ENCODE peak calls at places on chromosomes 16 and 17, in four cellular contexts. W is lower leg skin, K is heart right ventricle, Z is keratinocyte. X is an unnamed sample.

GRCh38 chr16:51243836-51244483 is 92.9 kb upstream of the SALL1 start:
- DNase-seq in Z (no peak), K (no peak), W (no peak), X (peak)

GRCh38 chr16:17266606-17267313 is 204.0 kb downstream of the XYLT1 start:
- DNase-seq in Z (no peak), K (no peak), W (no peak), X (no peak)

GRCh38 chr17:4940625-4941021 is 555 bp downstream of the RNF167 start:
- DNase-seq in W (no peak), Z (no peak), K (no peak), X (no peak)

GRCh38 chr16:58331024-58331707 is 36.3 kb upstream of the PRSS54 start:
- DNase-seq in W (no peak), K (no peak), Z (no peak), X (no peak)

GRCh38 chr17:21303441-21304065 is 19.0 kb downstream of the MAP2K3 start:
- DNase-seq in W (no peak), K (no peak), Z (no peak), X (no peak)

GRCh38 chr17:32998893-32999240 is 7.2 kb downstream of the SPACA3 start:
- DNase-seq in Z (no peak), K (no peak), W (no peak), X (peak)

GRCh38 chr17:35051183-35051578 is 12.3 kb downstream of the RFFL start:
- DNase-seq in K (no peak), W (no peak), Z (no peak), X (no peak)

GRCh38 chr16:27852681-27853080 is 210.8 kb downstream of the GSG1L start:
- DNase-seq in K (no peak), W (peak), Z (no peak), X (no peak)

GRCh38 chr17:44878627-44879221 is 20.5 kb downstream of the EFTUD2 start:
- DNase-seq in W (no peak), Z (no peak), K (peak), X (no peak)

GRCh38 chr17:80065478-80066170 is 29.2 kb downstream of the CCDC40 start:
- DNase-seq in K (no peak), W (no peak), Z (no peak), X (no peak)

GRCh38 chr17:66755101-66755943 is 79.6 kb upstream of the CACNG5 start:
- DNase-seq in W (peak), Z (no peak), K (no peak), X (peak)

GRCh38 chr16:18938986-18939385 is 12.8 kb upstream of the SMG1 start:
- DNase-seq in Z (no peak), K (no peak), W (no peak), X (no peak)

GRCh38 chr16:52265446-52265861 is 281.5 kb downstream of the TOX3 start:
- DNase-seq in Z (no peak), K (no peak), W (no peak), X (no peak)

GRCh38 chr17:4006745-4007211 is 42.5 kb upstream of the ATP2A3 start:
- DNase-seq in W (peak), K (no peak), Z (no peak), X (no peak)

GRCh38 chr17:76266244-76266938 is 1.2 kb downstream of the UBALD2 start:
- DNase-seq in Z (no peak), K (no peak), W (no peak), X (no peak)

GRCh38 chr17:19978206-19978802 is 676 bp upstream of the AKAP10 start:
- DNase-seq in W (no peak), K (no peak), Z (no peak), X (no peak)

GRCh38 chr17:60169921-60170817 is 20.4 kb downstream of the CA4 start:
- DNase-seq in K (peak), Z (no peak), W (peak), X (no peak)

GRCh38 chr16:715448-716249 is 731 bp downstream of the METRN start:
- DNase-seq in W (no peak), K (no peak), Z (no peak), X (no peak)

GRCh38 chr17:34383225-34383615 is 20.2 kb upstream of the CCL1 start:
- DNase-seq in Z (no peak), K (no peak), W (peak), X (no peak)

GRCh38 chr17:49527927-49528651 is 33.0 kb downstream of the NGFR start:
- DNase-seq in K (no peak), W (peak), Z (no peak), X (no peak)

GRCh38 chr16:11563493-11564040 is 23.2 kb downstream of the LITAF start:
- DNase-seq in Z (no peak), W (no peak), K (no peak), X (no peak)

GRCh38 chr17:61490540-61490975 is 38.3 kb downstream of the TBX4 start:
- DNase-seq in W (no peak), Z (no peak), K (no peak), X (no peak)

GRCh38 chr17:58200024-58200633 is 7.6 kb downstream of the EPX start:
- DNase-seq in Z (no peak), W (no peak), K (no peak), X (no peak)

GRCh38 chr16:8630205-8630953 is 8.9 kb downstream of the METTL22 start:
- DNase-seq in Z (no peak), K (no peak), W (no peak), X (no peak)

GRCh38 chr16:12123462-12123861 is 146.9 kb downstream of the SNX29 start:
- DNase-seq in W (no peak), Z (no peak), K (no peak), X (no peak)

GRCh38 chr17:63196772-63197335 is 230.8 kb downstream of the TANC2 start:
- DNase-seq in W (no peak), Z (no peak), K (no peak), X (no peak)

GRCh38 chr17:75313941-75314550 is 24.8 kb upstream of the SLC25A19 start:
- DNase-seq in Z (no peak), K (peak), W (no peak), X (no peak)

GRCh38 chr17:58446086-58446485 is 28.8 kb upstream of the RNF43 start:
- DNase-seq in W (no peak), K (no peak), Z (no peak), X (no peak)

GRCh38 chr16:11977206-11978041 is 890 bp downstream of the SNX29 start:
- DNase-seq in Z (peak), W (no peak), K (peak), X (no peak)

GRCh38 chr16:3009568-3010390 is 2.9 kb upstream of the CLDN9 start:
- DNase-seq in Z (no peak), K (no peak), W (no peak), X (no peak)

GRCh38 chr16:10228779-10229178 is 46.6 kb upstream of the GRIN2A start:
- DNase-seq in W (no peak), Z (no peak), K (no peak), X (no peak)

GRCh38 chr17:76384222-76384986 is at the start of gene SPHK1:
- DNase-seq in Z (no peak), K (peak), W (peak), X (no peak)

GRCh38 chr16:22890976-22891375 is 77.0 kb downstream of the HS3ST2 start:
- DNase-seq in Z (no peak), W (no peak), K (no peak), X (no peak)

GRCh38 chr16:54236761-54237160 is 49.8 kb downstream of the IRX3 start:
- DNase-seq in K (no peak), Z (no peak), W (no peak), X (no peak)

GRCh38 chr16:56742030-56742984 is 12.4 kb downstream of the NUP93 start:
- DNase-seq in K (no peak), W (no peak), Z (peak), X (peak)

GRCh38 chr16:4370570-4371480 is 823 bp upstream of the VASN start:
- DNase-seq in K (peak), W (peak), Z (no peak), X (no peak)

GRCh38 chr17:81396722-81397313 is 1.6 kb downstream of the BAHCC1 start:
- DNase-seq in K (no peak), Z (no peak), W (no peak), X (no peak)

GRCh38 chr17:10149573-10150399 is 48.6 kb downstream of the GAS7 start:
- DNase-seq in W (no peak), Z (no peak), K (no peak), X (peak)

GRCh38 chr16:86351041-86351784 is 159.1 kb upstream of the FOXF1 start:
- DNase-seq in K (no peak), W (no peak), Z (no peak), X (no peak)

GRCh38 chr16:46975165-46975564 is 1.7 kb upstream of the DNAJA2 start:
- DNase-seq in W (no peak), K (no peak), Z (no peak), X (no peak)

GRCh38 chr16:46972971-46973456 is 460 bp downstream of the DNAJA2 start:
- DNase-seq in W (peak), Z (no peak), K (peak), X (no peak)

GRCh38 chr16:46975908-46976470 is 2.5 kb upstream of the DNAJA2 start:
- DNase-seq in K (no peak), W (no peak), Z (no peak), X (no peak)

GRCh38 chr16:46973457-46974324 is at the start of gene DNAJA2:
- DNase-seq in W (peak), K (peak), Z (no peak), X (peak)

GRCh38 chr16:46974352-46974751 is 878 bp upstream of the DNAJA2 start:
- DNase-seq in W (peak), K (no peak), Z (no peak), X (no peak)
- H3K4me3 ChIP-seq in W (no peak), K (peak), Z (peak), X (no peak)

DNA sequence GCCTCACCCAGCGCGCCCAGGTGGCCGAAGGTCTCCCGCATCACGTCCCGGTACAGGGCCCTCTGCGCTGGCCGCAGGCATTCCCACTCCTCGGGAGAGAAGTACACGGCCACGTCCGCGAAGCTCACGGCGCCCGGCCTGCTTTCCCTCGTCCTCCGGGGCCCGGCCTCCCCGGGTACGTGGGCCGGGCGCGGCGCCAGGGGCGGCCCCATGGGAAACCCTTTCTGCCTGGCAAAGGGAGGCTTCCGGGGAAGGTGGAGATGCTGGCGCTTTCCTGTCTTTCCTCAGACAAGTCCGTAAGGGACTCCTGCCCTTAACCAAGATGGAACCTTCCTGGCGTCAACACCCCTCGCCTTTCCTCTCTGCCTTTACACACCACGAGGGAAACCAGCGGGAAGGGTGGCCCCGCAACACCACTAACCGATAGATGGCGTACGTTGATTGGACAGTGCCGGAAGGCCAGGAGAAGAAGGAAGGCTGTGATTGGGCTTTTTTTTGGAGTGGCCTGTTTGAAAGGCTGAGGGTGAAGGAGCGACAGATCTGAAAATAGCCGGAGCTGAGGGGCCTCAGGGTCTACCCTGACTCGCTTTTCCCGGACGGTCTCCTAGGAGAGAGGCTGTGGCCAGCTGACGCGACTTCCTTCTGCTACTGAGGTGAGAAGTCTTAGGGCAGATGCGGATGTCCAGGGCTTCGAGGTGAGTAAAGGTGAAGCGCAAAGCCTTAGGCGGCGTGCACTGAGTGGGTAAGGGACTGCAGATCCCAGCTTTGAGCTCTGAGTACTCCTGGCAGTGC is at the start of gene ZNF785:
- DNase-seq in K (peak), Z (peak), W (peak), X (peak)
- TF ChIP-seq CTCF in K (peak), Z (no peak), W (no peak), X (peak)

GRCh38 chr17:40347319-40348135 is 17.0 kb downstream of the GJD3 start:
- DNase-seq in W (no peak), K (no peak), Z (no peak), X (no peak)
- H3K4me3 ChIP-seq in W (no peak), K (no peak), Z (no peak), X (no peak)

DNA sequence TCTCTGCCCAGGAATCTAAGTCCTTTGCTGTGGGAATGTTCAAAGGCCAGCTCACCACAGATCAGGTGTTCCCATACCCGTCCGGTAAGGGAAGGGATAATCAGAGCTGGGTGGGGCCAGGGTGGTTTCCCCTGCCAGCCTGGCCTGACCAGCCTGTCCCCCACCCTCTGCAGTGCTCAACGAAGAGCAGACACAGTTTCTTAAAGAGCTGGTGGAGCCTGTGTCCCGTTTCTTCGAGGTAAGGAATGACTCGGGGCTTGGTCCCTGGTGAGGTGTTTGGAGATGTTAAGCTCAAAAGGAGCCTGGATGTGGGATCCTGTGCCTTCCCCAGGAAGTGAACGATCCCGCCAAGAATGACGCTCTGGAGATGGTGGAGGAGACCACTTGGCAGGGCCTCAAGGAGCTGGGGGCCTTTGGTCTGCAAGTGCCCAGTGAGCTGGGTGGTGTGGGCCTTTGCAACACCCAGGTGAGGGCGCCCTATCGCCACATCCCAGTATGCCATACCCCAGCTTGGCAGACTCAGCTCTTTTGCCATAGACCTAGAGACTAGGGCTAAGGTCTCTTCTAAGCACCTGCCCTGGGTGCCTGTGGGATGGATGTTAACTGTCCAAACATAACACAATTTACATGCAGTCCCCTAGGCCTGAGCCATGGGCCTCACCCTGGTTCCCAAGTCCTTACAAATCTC is 999 bp downstream of the ACADVL start:
- DNase-seq in W (no peak), K (no peak), Z (no peak), X (no peak)
- TF ChIP-seq CTCF in W (no peak), K (peak), Z (peak), X (peak)

GRCh38 chr17:1452836-1453235 is 3.2 kb downstream of the CRK start:
- DNase-seq in K (no peak), W (no peak), Z (no peak), X (no peak)

GRCh38 chr17:1460233-1460632 is 4.2 kb upstream of the CRK start:
- DNase-seq in K (peak), Z (no peak), W (peak), X (no peak)

GRCh38 chr17:1454541-1454940 is 1.5 kb downstream of the CRK start:
- DNase-seq in W (no peak), K (no peak), Z (no peak), X (no peak)

GRCh38 chr17:1455291-1455747 is 713 bp downstream of the CRK start:
- DNase-seq in Z (no peak), W (peak), K (peak), X (no peak)

DNA sequence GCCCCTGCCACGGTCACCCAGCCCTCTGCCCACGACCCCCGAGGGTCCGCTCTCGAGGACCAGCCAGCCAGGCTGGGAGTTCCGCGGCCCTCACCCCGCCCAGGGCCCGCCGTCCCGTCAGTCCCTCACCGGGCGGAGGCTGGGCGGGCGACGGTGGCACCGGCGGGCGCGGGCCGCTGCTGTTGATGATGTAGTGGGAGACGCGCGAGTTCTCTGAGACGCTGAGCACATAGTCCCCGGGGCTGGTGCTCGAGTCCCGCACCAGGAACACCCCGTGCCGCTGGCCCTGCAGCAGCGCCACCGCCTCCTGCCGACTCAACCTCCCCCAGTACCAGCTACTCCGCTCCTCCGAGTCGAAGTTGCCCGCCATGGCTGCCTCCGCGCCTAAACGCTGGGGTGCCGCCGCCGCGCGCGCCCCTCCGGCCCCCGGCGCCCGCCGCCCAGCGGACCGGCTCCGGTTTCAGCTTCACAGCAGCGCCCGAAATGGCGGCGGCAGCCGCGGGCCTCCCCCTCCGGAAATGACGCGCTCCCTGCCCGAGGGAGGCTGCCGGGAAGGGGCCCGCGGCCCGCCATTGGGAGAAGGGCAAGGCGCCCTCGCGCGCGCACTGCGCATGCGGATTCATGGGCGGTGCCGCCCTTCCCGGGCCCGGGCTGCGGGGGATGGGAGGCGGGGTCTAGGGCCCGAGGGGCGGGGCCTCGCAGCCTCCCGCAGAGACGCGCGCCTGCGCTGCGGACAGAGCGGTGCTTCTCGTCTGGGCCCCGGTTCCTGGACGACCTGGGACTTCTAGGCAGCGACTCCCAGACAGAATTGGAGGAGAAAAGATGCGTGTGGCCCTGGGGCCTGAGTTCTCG is at the start of gene CRK:
- DNase-seq in K (peak), W (peak), Z (peak), X (no peak)
- H3K4me3 ChIP-seq in K (peak), W (peak), Z (peak), X (peak)

GRCh38 chr17:77849203-77849602 is 109.3 kb upstream of the TNRC6C start:
- DNase-seq in K (no peak), W (no peak), Z (no peak), X (no peak)

GRCh38 chr17:77848257-77848656 is 110.2 kb upstream of the TNRC6C start:
- DNase-seq in K (no peak), Z (no peak), W (no peak), X (no peak)

GRCh38 chr17:77846531-77847085 is 111.9 kb upstream of the TNRC6C start:
- DNase-seq in K (no peak), W (no peak), Z (no peak), X (no peak)

GRCh38 chr17:77845541-77846225 is 112.8 kb upstream of the TNRC6C start:
- DNase-seq in Z (no peak), K (no peak), W (no peak), X (no peak)

DNA sequence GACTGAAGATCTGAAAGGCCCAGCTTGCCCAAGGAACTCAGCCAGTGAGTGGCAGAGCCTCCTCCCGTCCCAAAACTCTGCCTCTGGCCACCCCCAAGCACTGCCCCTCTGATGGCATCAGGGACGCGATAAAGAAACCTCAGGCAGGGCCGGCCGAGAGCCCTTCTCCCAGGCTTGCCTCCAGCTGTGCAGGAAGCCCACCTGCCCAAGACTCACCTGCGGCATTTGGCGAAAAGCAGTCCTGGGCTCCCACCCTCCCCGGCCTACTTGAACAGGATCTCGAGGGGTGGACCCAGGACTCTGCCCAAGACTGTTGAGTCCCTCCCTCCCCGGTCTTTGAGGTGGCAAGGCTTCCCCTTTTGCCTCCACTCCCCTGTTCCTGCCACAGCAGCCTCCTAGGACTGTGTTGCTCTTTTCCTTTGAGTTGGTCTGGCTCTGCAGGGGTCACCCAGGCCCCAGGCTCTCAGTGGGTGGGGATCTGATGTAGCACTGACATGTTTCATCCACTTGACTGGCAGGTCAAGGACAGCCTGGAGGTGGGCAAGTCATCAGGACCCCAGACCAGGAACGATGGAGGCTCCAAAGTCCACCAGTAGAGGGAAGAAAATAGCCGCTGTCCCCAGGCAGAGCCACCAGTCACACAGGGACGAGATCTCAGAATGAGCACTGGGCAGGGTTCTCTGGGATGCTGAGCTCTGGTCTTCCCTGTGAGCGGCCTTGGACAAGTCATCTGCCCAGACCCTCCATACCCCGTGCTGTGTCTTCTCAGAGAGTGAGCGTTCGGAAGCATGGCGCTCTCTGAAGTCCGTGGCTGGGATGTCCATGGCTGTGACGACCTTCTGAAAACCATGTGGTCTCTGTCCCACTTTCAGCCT is 111.1 kb upstream of the TNRC6C start:
- DNase-seq in W (no peak), Z (no peak), K (no peak), X (no peak)
- TF ChIP-seq CTCF in W (no peak), Z (no peak), K (no peak), X (no peak)

GRCh38 chr16:89202422-89203215 is 2.3 kb upstream of the SLC22A31 start:
- DNase-seq in Z (no peak), K (no peak), W (no peak), X (no peak)
- H3K4me3 ChIP-seq in Z (no peak), K (no peak), W (no peak), X (no peak)

X was measured in kidney epithelial cell.